ENCODE peak calls at places on chromosomes 3 and 15, in nine cellular contexts. One of them, this sample, is unnamed.
A peak's percentile ranks its signal among the peaks of the same experiment; 100 is the strongest.

GRCh38 chr3:31002730-31003129 is 108.3 kb upstream of the GADL1 start:
- DNase-seq in NCI-H2029: no peak
- DNase-seq in AG09309: no peak
- DNase-seq in substantia nigra: no peak
- DNase-seq in activated CD4-positive, alpha-beta T cell treated with anti-CD3 and anti-CD28 coated beads, Interleukin-2, amount 50 U/mL, for 24 hours: no peak
- DNase-seq in amniotic epithelial cell: no peak
- DNase-seq in CD8-positive, alpha-beta memory T cell: no peak
- DNase-seq in T-helper 1 cell: no peak
- DNase-seq in hepatocyte: no peak
- DNase-seq in this sample: no peak

GRCh38 chr3:458124-458523 is 261.6 kb downstream of the CHL1 start:
- DNase-seq in NCI-H2029: no peak
- DNase-seq in AG09309: no peak
- DNase-seq in substantia nigra: no peak
- DNase-seq in activated CD4-positive, alpha-beta T cell treated with anti-CD3 and anti-CD28 coated beads, Interleukin-2, amount 50 U/mL, for 24 hours: no peak
- DNase-seq in amniotic epithelial cell: no peak
- DNase-seq in CD8-positive, alpha-beta memory T cell: no peak
- DNase-seq in T-helper 1 cell: no peak
- DNase-seq in hepatocyte: no peak
- DNase-seq in this sample: no peak

GRCh38 chr15:89498574-89498906 is 2.2 kb upstream of the RHCG start:
- DNase-seq in NCI-H2029: no peak
- DNase-seq in AG09309: no peak
- DNase-seq in substantia nigra: no peak
- DNase-seq in activated CD4-positive, alpha-beta T cell treated with anti-CD3 and anti-CD28 coated beads, Interleukin-2, amount 50 U/mL, for 24 hours: no peak
- DNase-seq in amniotic epithelial cell: no peak
- DNase-seq in CD8-positive, alpha-beta memory T cell: no peak
- DNase-seq in T-helper 1 cell: no peak
- DNase-seq in hepatocyte: no peak
- DNase-seq in this sample: no peak

GRCh38 chr3:185702564-185703225 is 116.6 kb downstream of the SENP2 start:
- DNase-seq in NCI-H2029: no peak
- DNase-seq in AG09309: no peak
- DNase-seq in substantia nigra: no peak
- DNase-seq in activated CD4-positive, alpha-beta T cell treated with anti-CD3 and anti-CD28 coated beads, Interleukin-2, amount 50 U/mL, for 24 hours: no peak
- DNase-seq in amniotic epithelial cell: no peak
- DNase-seq in CD8-positive, alpha-beta memory T cell: no peak
- DNase-seq in T-helper 1 cell: no peak
- DNase-seq in hepatocyte: no peak
- DNase-seq in this sample: no peak

GRCh38 chr15:42712584-42712983 is 24.3 kb downstream of the CDAN1 start:
- DNase-seq in NCI-H2029: no peak
- DNase-seq in AG09309: no peak
- DNase-seq in substantia nigra: no peak
- DNase-seq in activated CD4-positive, alpha-beta T cell treated with anti-CD3 and anti-CD28 coated beads, Interleukin-2, amount 50 U/mL, for 24 hours: no peak
- DNase-seq in amniotic epithelial cell: no peak
- DNase-seq in CD8-positive, alpha-beta memory T cell: no peak
- DNase-seq in T-helper 1 cell: no peak
- DNase-seq in hepatocyte: no peak
- DNase-seq in this sample: no peak

GRCh38 chr3:156404217-156404616 is 150.7 kb downstream of the SSR3 start:
- DNase-seq in NCI-H2029: no peak
- DNase-seq in AG09309: no peak
- DNase-seq in substantia nigra: no peak
- DNase-seq in activated CD4-positive, alpha-beta T cell treated with anti-CD3 and anti-CD28 coated beads, Interleukin-2, amount 50 U/mL, for 24 hours: no peak
- DNase-seq in amniotic epithelial cell: no peak
- DNase-seq in CD8-positive, alpha-beta memory T cell: no peak
- DNase-seq in T-helper 1 cell: no peak
- DNase-seq in hepatocyte: no peak
- DNase-seq in this sample: no peak

GRCh38 chr3:159832024-159832423 is 156.6 kb upstream of the IL12A start:
- DNase-seq in NCI-H2029: no peak
- DNase-seq in AG09309: no peak
- DNase-seq in substantia nigra: no peak
- DNase-seq in activated CD4-positive, alpha-beta T cell treated with anti-CD3 and anti-CD28 coated beads, Interleukin-2, amount 50 U/mL, for 24 hours: no peak
- DNase-seq in amniotic epithelial cell: no peak
- DNase-seq in CD8-positive, alpha-beta memory T cell: no peak
- DNase-seq in T-helper 1 cell: no peak
- DNase-seq in hepatocyte: no peak
- DNase-seq in this sample: no peak

GRCh38 chr15:88803241-88803919 is at the start of gene ACAN:
- DNase-seq in NCI-H2029: no peak
- DNase-seq in AG09309: no peak
- DNase-seq in substantia nigra: no peak
- DNase-seq in activated CD4-positive, alpha-beta T cell treated with anti-CD3 and anti-CD28 coated beads, Interleukin-2, amount 50 U/mL, for 24 hours: no peak
- DNase-seq in amniotic epithelial cell: no peak
- DNase-seq in CD8-positive, alpha-beta memory T cell: no peak
- DNase-seq in T-helper 1 cell: no peak
- DNase-seq in hepatocyte: peak; percentile 16
- DNase-seq in this sample: no peak

GRCh38 chr3:97763586-97764148 is 891 bp upstream of the ARL6 start:
- DNase-seq in NCI-H2029: no peak
- DNase-seq in AG09309: no peak
- DNase-seq in substantia nigra: no peak
- DNase-seq in activated CD4-positive, alpha-beta T cell treated with anti-CD3 and anti-CD28 coated beads, Interleukin-2, amount 50 U/mL, for 24 hours: no peak
- DNase-seq in amniotic epithelial cell: no peak
- DNase-seq in CD8-positive, alpha-beta memory T cell: no peak
- DNase-seq in T-helper 1 cell: no peak
- DNase-seq in hepatocyte: no peak
- DNase-seq in this sample: no peak

GRCh38 chr3:10015476-10015904 is 10.7 kb upstream of the FANCD2 start:
- DNase-seq in NCI-H2029: no peak
- DNase-seq in AG09309: peak; percentile 91
- DNase-seq in substantia nigra: peak; percentile 28
- DNase-seq in activated CD4-positive, alpha-beta T cell treated with anti-CD3 and anti-CD28 coated beads, Interleukin-2, amount 50 U/mL, for 24 hours: no peak
- DNase-seq in amniotic epithelial cell: peak; percentile 98
- DNase-seq in CD8-positive, alpha-beta memory T cell: no peak
- DNase-seq in T-helper 1 cell: no peak
- DNase-seq in hepatocyte: peak; percentile 78
- DNase-seq in this sample: peak; percentile 99

GRCh38 chr15:33083232-33084006 is 111.1 kb downstream of the FMN1 start:
- DNase-seq in NCI-H2029: no peak
- DNase-seq in AG09309: no peak
- DNase-seq in substantia nigra: no peak
- DNase-seq in activated CD4-positive, alpha-beta T cell treated with anti-CD3 and anti-CD28 coated beads, Interleukin-2, amount 50 U/mL, for 24 hours: no peak
- DNase-seq in amniotic epithelial cell: no peak
- DNase-seq in CD8-positive, alpha-beta memory T cell: no peak
- DNase-seq in T-helper 1 cell: no peak
- DNase-seq in hepatocyte: no peak
- DNase-seq in this sample: no peak

GRCh38 chr15:78878356-78878755 is 5.7 kb downstream of the MORF4L1 start:
- DNase-seq in NCI-H2029: no peak
- DNase-seq in AG09309: no peak
- DNase-seq in substantia nigra: no peak
- DNase-seq in activated CD4-positive, alpha-beta T cell treated with anti-CD3 and anti-CD28 coated beads, Interleukin-2, amount 50 U/mL, for 24 hours: no peak
- DNase-seq in amniotic epithelial cell: peak; percentile 80
- DNase-seq in CD8-positive, alpha-beta memory T cell: no peak
- DNase-seq in T-helper 1 cell: no peak
- DNase-seq in hepatocyte: no peak
- DNase-seq in this sample: peak; percentile 54

GRCh38 chr3:147699175-147699838 is 290.1 kb downstream of the ZIC1 start:
- DNase-seq in NCI-H2029: no peak
- DNase-seq in AG09309: peak; percentile 59
- DNase-seq in substantia nigra: no peak
- DNase-seq in activated CD4-positive, alpha-beta T cell treated with anti-CD3 and anti-CD28 coated beads, Interleukin-2, amount 50 U/mL, for 24 hours: no peak
- DNase-seq in amniotic epithelial cell: peak; percentile 57
- DNase-seq in CD8-positive, alpha-beta memory T cell: no peak
- DNase-seq in T-helper 1 cell: no peak
- DNase-seq in hepatocyte: no peak
- DNase-seq in this sample: peak; percentile 54

GRCh38 chr15:31433574-31433973 is 106.9 kb downstream of the KLF13 start:
- DNase-seq in NCI-H2029: no peak
- DNase-seq in AG09309: no peak
- DNase-seq in substantia nigra: no peak
- DNase-seq in activated CD4-positive, alpha-beta T cell treated with anti-CD3 and anti-CD28 coated beads, Interleukin-2, amount 50 U/mL, for 24 hours: no peak
- DNase-seq in amniotic epithelial cell: no peak
- DNase-seq in CD8-positive, alpha-beta memory T cell: no peak
- DNase-seq in T-helper 1 cell: no peak
- DNase-seq in hepatocyte: no peak
- DNase-seq in this sample: no peak

GRCh38 chr3:114178770-114179368 is at the start of gene DRD3:
- DNase-seq in NCI-H2029: no peak
- DNase-seq in AG09309: no peak
- DNase-seq in substantia nigra: no peak
- DNase-seq in activated CD4-positive, alpha-beta T cell treated with anti-CD3 and anti-CD28 coated beads, Interleukin-2, amount 50 U/mL, for 24 hours: no peak
- DNase-seq in amniotic epithelial cell: peak; percentile 49
- DNase-seq in CD8-positive, alpha-beta memory T cell: no peak
- DNase-seq in T-helper 1 cell: peak; percentile 16
- DNase-seq in hepatocyte: peak; percentile 69
- DNase-seq in this sample: peak; percentile 39

GRCh38 chr3:13241621-13242363 is 168.6 kb upstream of the IQSEC1 start:
- DNase-seq in NCI-H2029: no peak
- DNase-seq in AG09309: no peak
- DNase-seq in substantia nigra: no peak
- DNase-seq in activated CD4-positive, alpha-beta T cell treated with anti-CD3 and anti-CD28 coated beads, Interleukin-2, amount 50 U/mL, for 24 hours: no peak
- DNase-seq in amniotic epithelial cell: no peak
- DNase-seq in CD8-positive, alpha-beta memory T cell: no peak
- DNase-seq in T-helper 1 cell: no peak
- DNase-seq in hepatocyte: no peak
- DNase-seq in this sample: no peak

GRCh38 chr15:51401872-51402517 is 60.5 kb downstream of the GLDN start:
- DNase-seq in NCI-H2029: no peak
- DNase-seq in AG09309: no peak
- DNase-seq in substantia nigra: peak; percentile 47
- DNase-seq in activated CD4-positive, alpha-beta T cell treated with anti-CD3 and anti-CD28 coated beads, Interleukin-2, amount 50 U/mL, for 24 hours: no peak
- DNase-seq in amniotic epithelial cell: peak; percentile 37
- DNase-seq in CD8-positive, alpha-beta memory T cell: no peak
- DNase-seq in T-helper 1 cell: no peak
- DNase-seq in hepatocyte: peak; percentile 71
- DNase-seq in this sample: peak; percentile 44

GRCh38 chr3:127694467-127695215 is 21.9 kb downstream of the ABTB1 start:
- DNase-seq in NCI-H2029: peak; percentile 77
- DNase-seq in AG09309: no peak
- DNase-seq in substantia nigra: no peak
- DNase-seq in activated CD4-positive, alpha-beta T cell treated with anti-CD3 and anti-CD28 coated beads, Interleukin-2, amount 50 U/mL, for 24 hours: no peak
- DNase-seq in amniotic epithelial cell: no peak
- DNase-seq in CD8-positive, alpha-beta memory T cell: peak; percentile 28
- DNase-seq in T-helper 1 cell: peak; percentile 52
- DNase-seq in hepatocyte: no peak
- DNase-seq in this sample: no peak

GRCh38 chr3:183033746-183034145 is 53.4 kb upstream of the DCUN1D1 start:
- DNase-seq in NCI-H2029: no peak
- DNase-seq in AG09309: no peak
- DNase-seq in substantia nigra: no peak
- DNase-seq in activated CD4-positive, alpha-beta T cell treated with anti-CD3 and anti-CD28 coated beads, Interleukin-2, amount 50 U/mL, for 24 hours: no peak
- DNase-seq in amniotic epithelial cell: peak; percentile 33
- DNase-seq in CD8-positive, alpha-beta memory T cell: no peak
- DNase-seq in T-helper 1 cell: no peak
- DNase-seq in hepatocyte: no peak
- DNase-seq in this sample: peak; percentile 4

GRCh38 chr3:117526485-117527079 is 817.0 kb downstream of the TUSC7 start:
- DNase-seq in NCI-H2029: no peak
- DNase-seq in AG09309: no peak
- DNase-seq in substantia nigra: peak; percentile 24
- DNase-seq in activated CD4-positive, alpha-beta T cell treated with anti-CD3 and anti-CD28 coated beads, Interleukin-2, amount 50 U/mL, for 24 hours: no peak
- DNase-seq in amniotic epithelial cell: peak; percentile 24
- DNase-seq in CD8-positive, alpha-beta memory T cell: no peak
- DNase-seq in T-helper 1 cell: no peak
- DNase-seq in hepatocyte: peak; percentile 56
- DNase-seq in this sample: peak; percentile 35

GRCh38 chr15:86661580-86661979 is 581.9 kb downstream of the AGBL1 start:
- DNase-seq in NCI-H2029: no peak
- DNase-seq in AG09309: no peak
- DNase-seq in substantia nigra: no peak
- DNase-seq in activated CD4-positive, alpha-beta T cell treated with anti-CD3 and anti-CD28 coated beads, Interleukin-2, amount 50 U/mL, for 24 hours: no peak
- DNase-seq in amniotic epithelial cell: no peak
- DNase-seq in CD8-positive, alpha-beta memory T cell: no peak
- DNase-seq in T-helper 1 cell: no peak
- DNase-seq in hepatocyte: no peak
- DNase-seq in this sample: no peak

GRCh38 chr15:47294765-47295259 is 422.5 kb upstream of the SEMA6D start:
- DNase-seq in NCI-H2029: no peak
- DNase-seq in AG09309: no peak
- DNase-seq in substantia nigra: no peak
- DNase-seq in activated CD4-positive, alpha-beta T cell treated with anti-CD3 and anti-CD28 coated beads, Interleukin-2, amount 50 U/mL, for 24 hours: no peak
- DNase-seq in amniotic epithelial cell: peak; percentile 54
- DNase-seq in CD8-positive, alpha-beta memory T cell: no peak
- DNase-seq in T-helper 1 cell: no peak
- DNase-seq in hepatocyte: no peak
- DNase-seq in this sample: no peak

GRCh38 chr3:78481050-78481449 is 1286.7 kb downstream of the ROBO1 start:
- DNase-seq in NCI-H2029: peak; percentile 5
- DNase-seq in AG09309: no peak
- DNase-seq in substantia nigra: no peak
- DNase-seq in activated CD4-positive, alpha-beta T cell treated with anti-CD3 and anti-CD28 coated beads, Interleukin-2, amount 50 U/mL, for 24 hours: no peak
- DNase-seq in amniotic epithelial cell: no peak
- DNase-seq in CD8-positive, alpha-beta memory T cell: no peak
- DNase-seq in T-helper 1 cell: no peak
- DNase-seq in hepatocyte: no peak
- DNase-seq in this sample: no peak

GRCh38 chr3:161510510-161511260 is 14.1 kb downstream of the OTOL1 start:
- DNase-seq in NCI-H2029: no peak
- DNase-seq in AG09309: no peak
- DNase-seq in substantia nigra: no peak
- DNase-seq in activated CD4-positive, alpha-beta T cell treated with anti-CD3 and anti-CD28 coated beads, Interleukin-2, amount 50 U/mL, for 24 hours: no peak
- DNase-seq in amniotic epithelial cell: peak; percentile 52
- DNase-seq in CD8-positive, alpha-beta memory T cell: no peak
- DNase-seq in T-helper 1 cell: no peak
- DNase-seq in hepatocyte: no peak
- DNase-seq in this sample: no peak

GRCh38 chr15:39781967-39782292 is 711 bp downstream of the FSIP1 start:
- DNase-seq in NCI-H2029: no peak
- DNase-seq in AG09309: no peak
- DNase-seq in substantia nigra: no peak
- DNase-seq in activated CD4-positive, alpha-beta T cell treated with anti-CD3 and anti-CD28 coated beads, Interleukin-2, amount 50 U/mL, for 24 hours: no peak
- DNase-seq in amniotic epithelial cell: no peak
- DNase-seq in CD8-positive, alpha-beta memory T cell: no peak
- DNase-seq in T-helper 1 cell: no peak
- DNase-seq in hepatocyte: no peak
- DNase-seq in this sample: no peak

This sample was measured in fibroblast of villous mesenchyme.